ENCODE peak calls at places on chromosomes 1 and 21, in five cellular contexts. B is Panc1, F is HCT116, K is osteocyte, I is Calu3. T is an unnamed sample.

GRCh38 chr21:39386194-39386593 is 37.3 kb upstream of the HMGN1 start:
- DNase-seq in K (no peak), B (no peak), F (no peak), I (peak), T (no peak)

GRCh38 chr21:25983745-25984144 is 186.8 kb downstream of the APP start:
- DNase-seq in I (no peak), K (no peak), F (no peak), B (no peak), T (no peak)

GRCh38 chr1:216075339-216075738 is 347.9 kb downstream of the USH2A start:
- DNase-seq in I (no peak), K (no peak), B (no peak), F (no peak), T (no peak)

GRCh38 chr1:243595527-243596206 is 254.4 kb downstream of the AKT3 start:
- DNase-seq in B (no peak), I (no peak), F (no peak), K (no peak), T (no peak)

GRCh38 chr1:55640708-55641473 is 425.7 kb upstream of the USP24 start:
- DNase-seq in B (no peak), F (no peak), K (no peak), I (no peak), T (peak)

GRCh38 chr1:9119745-9120144 is 9.2 kb downstream of the GPR157 start:
- DNase-seq in I (no peak), B (no peak), K (no peak), F (no peak), T (no peak)

GRCh38 chr1:177368255-177368654 is 197.5 kb downstream of the BRINP2 start:
- DNase-seq in K (no peak), F (no peak), I (no peak), B (no peak), T (no peak)

GRCh38 chr1:16396591-16396990 is 29.5 kb downstream of the SZRD1 start:
- DNase-seq in I (no peak), F (no peak), B (no peak), K (no peak), T (peak)

GRCh38 chr1:67135354-67135753 is 584 bp upstream of the C1orf141 start:
- DNase-seq in K (no peak), B (no peak), I (no peak), F (no peak), T (no peak)

GRCh38 chr1:172144445-172145060 is 275.9 kb upstream of the C1orf105 start:
- DNase-seq in B (no peak), K (peak), F (no peak), I (no peak), T (peak)

GRCh38 chr1:159925713-159926066 is 383 bp upstream of the TAGLN2 start:
- DNase-seq in F (no peak), I (peak), B (no peak), K (no peak), T (no peak)

GRCh38 chr21:39616373-39616772 is 3.6 kb downstream of the B3GALT5 start:
- DNase-seq in K (no peak), B (no peak), I (no peak), F (no peak), T (no peak)

GRCh38 chr1:157353546-157353945 is 198.8 kb downstream of the FCRL5 start:
- DNase-seq in B (no peak), K (no peak), F (no peak), I (no peak), T (no peak)

GRCh38 chr1:161066694-161067093 is 3.0 kb downstream of the ARHGAP30 start:
- DNase-seq in F (no peak), I (no peak), K (no peak), B (no peak), T (no peak)

GRCh38 chr1:56539403-56539802 is 40.0 kb downstream of the PLPP3 start:
- DNase-seq in B (no peak), K (no peak), F (no peak), I (no peak), T (no peak)

DNA sequence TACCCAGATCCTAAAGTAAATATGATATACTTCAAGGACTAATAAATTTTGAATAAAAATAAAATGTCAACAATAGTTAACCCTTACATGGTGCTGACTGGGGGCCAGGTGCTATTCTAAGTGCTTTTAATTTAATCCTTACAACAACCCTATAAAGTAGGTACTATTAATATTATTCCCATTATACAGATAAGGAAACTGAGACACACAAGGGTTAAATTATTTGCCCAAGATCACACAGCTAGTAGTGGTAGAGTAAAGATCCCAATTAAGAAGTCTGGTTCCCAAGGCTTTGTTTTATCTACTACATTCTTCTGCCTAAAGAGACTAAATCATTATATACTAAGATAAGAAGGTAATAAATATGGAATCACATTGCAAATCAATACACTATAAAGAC is 34.2 kb downstream of the SYNJ1 start:
- DNase-seq in F (no peak), K (no peak), B (no peak), I (no peak), T (no peak)
- TF ChIP-seq CTCF in F (no peak), K (no peak), B (no peak), I (no peak), T (no peak)

GRCh38 chr1:42957229-42957879 is 1.3 kb downstream of the SLC2A1 start:
- DNase-seq in I (no peak), K (no peak), B (no peak), F (no peak), T (no peak)
- TF ChIP-seq CTCF in I (no peak), K (no peak), B (no peak), F (no peak), T (no peak)

GRCh38 chr1:189357317-189357716 is 1120.3 kb downstream of the BRINP3 start:
- DNase-seq in I (no peak), K (no peak), F (no peak), B (no peak), T (no peak)
- TF ChIP-seq CTCF in I (no peak), K (no peak), F (no peak), B (no peak), T (no peak)

GRCh38 chr1:53729536-53730485 is 9.2 kb downstream of the GLIS1 start:
- DNase-seq in I (no peak), K (no peak), F (no peak), B (no peak), T (no peak)

GRCh38 chr1:53728196-53728595 is 10.8 kb downstream of the GLIS1 start:
- DNase-seq in B (no peak), F (no peak), K (no peak), I (no peak), T (no peak)

GRCh38 chr1:53727461-53727860 is 11.5 kb downstream of the GLIS1 start:
- DNase-seq in K (no peak), F (no peak), B (no peak), I (no peak), T (no peak)

GRCh38 chr1:53731201-53731600 is 7.8 kb downstream of the GLIS1 start:
- DNase-seq in B (no peak), F (no peak), K (no peak), I (no peak), T (peak)

DNA sequence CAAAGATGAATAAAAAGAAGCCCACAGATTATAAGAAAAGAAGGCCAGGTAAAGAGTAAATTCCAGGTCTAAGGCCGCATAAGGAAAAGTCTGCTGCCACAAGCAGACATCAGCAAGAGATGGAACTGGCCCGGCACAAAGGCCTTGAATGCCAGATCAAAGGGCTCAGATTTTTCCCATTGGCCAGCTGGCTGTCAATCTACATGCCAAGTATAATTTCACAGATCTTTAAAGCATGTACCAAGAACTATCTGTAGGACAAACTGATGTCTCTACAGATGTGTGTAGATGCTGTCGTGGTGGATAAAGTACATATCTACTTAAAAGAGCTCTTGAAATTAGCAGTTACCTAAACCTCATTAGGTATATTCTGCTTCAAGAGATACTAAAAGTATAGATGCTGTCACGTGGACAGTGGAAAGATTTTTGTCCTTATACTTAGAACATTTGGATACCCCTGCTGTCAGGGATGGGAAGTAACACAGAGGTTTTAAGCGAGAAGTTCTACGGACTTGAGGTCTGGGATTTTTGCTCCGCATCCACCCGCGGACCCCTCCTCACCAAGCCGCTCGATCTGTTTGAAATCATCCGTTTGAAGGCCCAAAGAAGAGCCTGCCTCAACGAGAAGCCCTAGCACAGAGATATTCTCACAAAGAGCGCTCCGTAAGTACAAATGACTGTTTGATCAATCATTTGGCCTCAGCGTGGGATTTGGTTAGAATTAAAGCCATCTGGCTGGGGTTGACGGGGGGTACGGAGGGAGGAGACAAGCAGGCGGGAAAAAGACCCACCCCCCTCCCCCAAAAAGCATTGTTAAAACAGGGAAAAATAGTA is 10.0 kb downstream of the GLIS1 start:
- DNase-seq in K (no peak), B (no peak), F (no peak), I (no peak), T (peak)
- TF ChIP-seq CTCF in K (no peak), B (no peak), F (no peak), I (no peak), T (no peak)